ENCODE peak calls at places on chromosomes 16 and 17, in four cellular contexts. One of them, this sample, is unnamed.

GRCh38 chr17:50469005-50469605 is 425 bp upstream of the CHAD start:
- DNase-seq in GM04504: no peak
- DNase-seq in astrocyte of the spinal cord: no peak
- DNase-seq in activated CD8-positive, alpha-beta T cell treated with anti-CD3 and anti-CD28 coated beads for 36 hours: no peak
- DNase-seq in this sample: no peak

GRCh38 chr16:595094-595528 is 5.2 kb downstream of the RAB40C start:
- DNase-seq in GM04504: no peak
- DNase-seq in astrocyte of the spinal cord: no peak
- DNase-seq in activated CD8-positive, alpha-beta T cell treated with anti-CD3 and anti-CD28 coated beads for 36 hours: no peak
- DNase-seq in this sample: no peak

GRCh38 chr16:81242977-81243618 is 4.6 kb downstream of the BCO1 start:
- DNase-seq in GM04504: no peak
- DNase-seq in astrocyte of the spinal cord: no peak
- DNase-seq in activated CD8-positive, alpha-beta T cell treated with anti-CD3 and anti-CD28 coated beads for 36 hours: no peak
- DNase-seq in this sample: no peak

GRCh38 chr16:89393731-89394406 is 96.5 kb downstream of the ANKRD11 start:
- DNase-seq in GM04504: no peak
- DNase-seq in astrocyte of the spinal cord: no peak
- DNase-seq in activated CD8-positive, alpha-beta T cell treated with anti-CD3 and anti-CD28 coated beads for 36 hours: no peak
- DNase-seq in this sample: no peak

GRCh38 chr16:81615833-81616232 is 163.3 kb upstream of the PLCG2 start:
- DNase-seq in GM04504: no peak
- DNase-seq in astrocyte of the spinal cord: no peak
- DNase-seq in activated CD8-positive, alpha-beta T cell treated with anti-CD3 and anti-CD28 coated beads for 36 hours: no peak
- DNase-seq in this sample: no peak

GRCh38 chr16:66335704-66336329 is 30.7 kb upstream of the CDH5 start:
- DNase-seq in GM04504: no peak
- DNase-seq in astrocyte of the spinal cord: peak
- DNase-seq in activated CD8-positive, alpha-beta T cell treated with anti-CD3 and anti-CD28 coated beads for 36 hours: no peak
- DNase-seq in this sample: no peak

GRCh38 chr17:69729937-69730336 is 315.4 kb downstream of the MAP2K6 start:
- DNase-seq in GM04504: no peak
- DNase-seq in astrocyte of the spinal cord: peak
- DNase-seq in activated CD8-positive, alpha-beta T cell treated with anti-CD3 and anti-CD28 coated beads for 36 hours: no peak
- DNase-seq in this sample: no peak

GRCh38 chr17:37706446-37706845 is 38.4 kb downstream of the HNF1B start:
- DNase-seq in GM04504: no peak
- DNase-seq in astrocyte of the spinal cord: no peak
- DNase-seq in activated CD8-positive, alpha-beta T cell treated with anti-CD3 and anti-CD28 coated beads for 36 hours: no peak
- DNase-seq in this sample: no peak

This sample was measured in GM10248.